ENCODE peak calls at places on chromosomes 1 and 21, in nine cellular contexts. Z, W, X, F, T, E, S, V and O are unnamed samples.

GRCh38 chr1:200846421-200846820 is 26.4 kb upstream of the GPR25 start:
- DNase-seq in Z (no peak), W (no peak), S (no peak), E (no peak), F (no peak), T (no peak), X (no peak), V (no peak), O (no peak)

GRCh38 chr1:234921266-234922062 is 207.2 kb downstream of the TOMM20 start:
- DNase-seq in X (no peak), W (no peak), Z (no peak), F (peak; percentile 58), E (peak; percentile 69), V (no peak), S (no peak), T (peak; percentile 58), O (peak; percentile 74)

GRCh38 chr1:202926578-202927491 is at the start of gene KLHL12:
- DNase-seq in E (peak; percentile 95), W (peak; percentile 98), F (peak; percentile 88), Z (peak; percentile 98), V (peak; percentile 98), X (peak; percentile 97), T (peak; percentile 95), S (peak; percentile 99), O (peak; percentile 97)

GRCh38 chr1:56216173-56216572 is 363.2 kb downstream of the PLPP3 start:
- DNase-seq in F (peak; percentile 27), Z (no peak), S (no peak), T (peak; percentile 87), V (no peak), X (no peak), W (no peak), E (peak; percentile 54), O (peak; percentile 26)

GRCh38 chr1:204619721-204620120 is 65.8 kb downstream of the LRRN2 start:
- DNase-seq in T (no peak), S (peak; percentile 50), E (no peak), W (no peak), F (no peak), V (no peak), Z (no peak), X (no peak), O (no peak)

GRCh38 chr1:39646232-39647081 is 7.0 kb upstream of the HEYL start:
- DNase-seq in W (peak; percentile 89), E (no peak), S (peak; percentile 71), T (peak; percentile 73), X (peak; percentile 90), F (no peak), V (peak; percentile 70), Z (no peak), O (peak; percentile 41)

GRCh38 chr1:12406218-12407021 is 176.6 kb downstream of the VPS13D start:
- DNase-seq in X (no peak), Z (no peak), S (peak; percentile 60), E (peak; percentile 74), W (no peak), V (no peak), F (peak; percentile 68), T (peak; percentile 88), O (no peak)

GRCh38 chr1:33111965-33112364 is 31.0 kb downstream of the AZIN2 start:
- DNase-seq in T (peak; percentile 36), Z (peak; percentile 32), W (no peak), V (no peak), E (peak; percentile 22), X (no peak), F (no peak), S (no peak), O (no peak)

GRCh38 chr1:11940260-11940921 is 5.9 kb downstream of the PLOD1 start:
- DNase-seq in T (peak; percentile 47), Z (no peak), V (no peak), W (no peak), S (no peak), E (no peak), X (no peak), F (no peak), O (no peak)

GRCh38 chr1:29358183-29358582 is 121.9 kb downstream of the PTPRU start:
- DNase-seq in V (no peak), W (no peak), T (no peak), X (no peak), S (no peak), F (no peak), Z (no peak), E (no peak), O (no peak)

GRCh38 chr1:23118957-23119792 is 49.5 kb downstream of the LUZP1 start:
- DNase-seq in Z (no peak), W (no peak), S (no peak), V (no peak), X (no peak), T (no peak), E (peak; percentile 20), F (no peak), O (no peak)

GRCh38 chr1:220189750-220190347 is 82.4 kb downstream of the RAB3GAP2 start:
- DNase-seq in E (peak; percentile 18), S (peak; percentile 5), W (no peak), Z (peak; percentile 39), X (no peak), T (peak; percentile 44), V (peak; percentile 53), F (peak; percentile 4), O (no peak)

GRCh38 chr1:15682886-15683410 is 1.2 kb upstream of the PLEKHM2 start:
- DNase-seq in E (no peak), X (no peak), W (no peak), S (no peak), Z (no peak), F (no peak), T (no peak), V (no peak), O (no peak)

GRCh38 chr1:108049083-108049819 is 84.3 kb upstream of the VAV3 start:
- DNase-seq in F (no peak), V (peak; percentile 39), S (peak; percentile 41), T (peak; percentile 38), Z (peak; percentile 9), X (no peak), W (no peak), E (peak; percentile 20), O (peak; percentile 66)

GRCh38 chr1:89609781-89610456 is 23.0 kb upstream of the LRRC8C start:
- DNase-seq in S (no peak), F (no peak), T (no peak), V (no peak), W (no peak), X (no peak), E (no peak), Z (no peak), O (no peak)

GRCh38 chr1:27111771-27112573 is 43.0 kb downstream of the SLC9A1 start:
- DNase-seq in W (peak; percentile 89), S (no peak), X (peak; percentile 90), F (peak; percentile 100), E (peak; percentile 100), Z (peak; percentile 81), T (peak; percentile 100), V (peak; percentile 91), O (peak; percentile 87)

GRCh38 chr1:156154317-156154749 is 948 bp downstream of the SEMA4A start:
- DNase-seq in Z (no peak), E (no peak), S (no peak), W (peak; percentile 66), V (no peak), T (no peak), X (no peak), F (no peak), O (no peak)

GRCh38 chr1:84774674-84775548 is 84.7 kb upstream of the SSX2IP start:
- DNase-seq in S (peak; percentile 33), T (no peak), Z (no peak), E (no peak), W (no peak), V (no peak), X (no peak), F (no peak), O (no peak)

GRCh38 chr1:110338200-110339039 is 757 bp upstream of the RBM15 start:
- DNase-seq in X (peak; percentile 95), V (peak; percentile 100), W (peak; percentile 97), Z (peak; percentile 100), E (peak; percentile 100), F (peak; percentile 100), S (peak; percentile 98), T (peak; percentile 84), O (peak; percentile 87)

GRCh38 chr1:229149435-229149834 is 121.5 kb upstream of the RAB4A start:
- DNase-seq in X (no peak), F (no peak), V (no peak), S (no peak), Z (no peak), T (no peak), E (no peak), W (no peak), O (no peak)
- H3K4me3 ChIP-seq in X (no peak overlapping the region), F (no peak overlapping the region), V (no peak overlapping the region), S (no peak overlapping the region), Z (no peak overlapping the region), T (no peak overlapping the region), E (no peak overlapping the region), W (no peak overlapping the region), O (no peak overlapping the region)

GRCh38 chr1:2544875-2545638 is 11.1 kb upstream of the TNFRSF14 start:
- DNase-seq in Z (no peak), X (no peak), S (peak; percentile 95), W (no peak), E (no peak), V (no peak), F (no peak), T (no peak), O (no peak)
- TF ChIP-seq CTCF in Z (no peak), X (no peak), S (no peak), W (no peak), E (no peak), V (no peak), F (no peak), T (no peak), O (no peak)

GRCh38 chr1:43991476-43992231 is at the start of gene CCDC24:
- DNase-seq in Z (peak; percentile 83), V (peak; percentile 91), W (peak; percentile 92), T (peak; percentile 83), E (peak; percentile 74), X (peak; percentile 89), S (peak; percentile 86), F (peak; percentile 52), O (peak; percentile 95)
- H3K4me3 ChIP-seq in Z (peak within 1 kb of the TSS; percentile 84), V (peak within 1 kb of the TSS; percentile 72), W (peak within 1 kb of the TSS; percentile 83), T (peak within 1 kb of the TSS; percentile 75), E (peak within 1 kb of the TSS; percentile 55), X (peak within 1 kb of the TSS; percentile 62), S (peak within 1 kb of the TSS; percentile 58), F (peak within 1 kb of the TSS; percentile 64), O (peak within 1 kb of the TSS; percentile 66)

GRCh38 chr21:46021398-46021797 is 39.8 kb downstream of the COL6A1 start:
- DNase-seq in W (no peak), E (no peak), T (peak; percentile 88), F (no peak), S (no peak), X (no peak), Z (no peak), V (no peak), O (no peak)

GRCh38 chr21:46020581-46020980 is 39.0 kb downstream of the COL6A1 start:
- DNase-seq in X (no peak), Z (no peak), E (no peak), T (no peak), V (no peak), S (no peak), W (no peak), F (no peak), O (no peak)

GRCh38 chr21:46021978-46022544 is 40.5 kb downstream of the COL6A1 start:
- DNase-seq in Z (no peak), S (no peak), V (no peak), T (peak; percentile 96), X (peak; percentile 73), F (no peak), W (peak; percentile 87), E (peak; percentile 21), O (no peak)

GRCh38 chr21:46023126-46023985 is 41.8 kb downstream of the COL6A1 start:
- DNase-seq in T (no peak), Z (no peak), S (no peak), X (peak; percentile 81), F (no peak), V (no peak), E (no peak), W (no peak), O (no peak)

GRCh38 chr21:46022551-46023107 is 41.1 kb downstream of the COL6A1 start:
- DNase-seq in W (peak; percentile 77), Z (no peak), T (peak; percentile 45), V (no peak), X (peak; percentile 40), S (no peak), E (no peak), F (no peak), O (no peak)
- TF ChIP-seq CTCF in W (no peak), Z (no peak), T (no peak), V (no peak), X (no peak), S (no peak), E (no peak), F (no peak), O (no peak)